ENCODE peak calls at places on chromosomes 5 and 9, in four cellular contexts. C is K562, A is HepG2, T is H1. W is an unnamed sample.

GRCh38 chr5:63194126-63194525 is 615.5 kb downstream of the LRRC70 start:
- DNase-seq in C (no peak), A (no peak), T (no peak), W (no peak)

GRCh38 chr5:81749562-81750307 is 1.2 kb downstream of the SSBP2 start:
- DNase-seq in C (peak; percentile 44), A (no peak), T (no peak), W (peak; percentile 60)

GRCh38 chr5:179237770-179238627 is 107.3 kb downstream of the ADAMTS2 start:
- DNase-seq in C (no peak), A (no peak), T (no peak), W (peak; percentile 6)

GRCh38 chr5:24854350-24854749 is 209.6 kb upstream of the CDH10 start:
- DNase-seq in C (no peak), A (no peak), T (no peak), W (no peak)

GRCh38 chr9:35790025-35790384 is 1.4 kb upstream of the NPR2 start:
- DNase-seq in C (no peak), A (no peak), T (no peak), W (no peak)

GRCh38 chr5:51811883-51812282 is 428.6 kb downstream of the ISL1 start:
- DNase-seq in C (no peak), A (no peak), T (no peak), W (no peak)

GRCh38 chr5:138542120-138542955 is 698 bp downstream of the ETF1 start:
- DNase-seq in C (no peak), A (no peak), T (peak; percentile 2), W (no peak)

GRCh38 chr5:159456722-159457462 is 126.6 kb upstream of the IL12B start:
- DNase-seq in C (no peak), A (no peak), T (no peak), W (no peak)

GRCh38 chr5:154445422-154446182 is at the start of gene SAP30L:
- DNase-seq in C (peak; percentile 95), A (peak; percentile 89), T (peak; percentile 68), W (peak; percentile 97)

GRCh38 chr9:87862536-87863268 is 20.0 kb upstream of the SPATA31E1 start:
- DNase-seq in C (no peak), A (no peak), T (no peak), W (no peak)

GRCh38 chr9:3865373-3865772 is 339.6 kb upstream of the RFX3 start:
- DNase-seq in C (no peak), A (no peak), T (no peak), W (no peak)

GRCh38 chr5:68192679-68193060 is 22.9 kb upstream of the PIK3R1 start:
- DNase-seq in C (no peak), A (no peak), T (no peak), W (no peak)

GRCh38 chr9:135329571-135330306 is 149.8 kb upstream of the PPP1R26 start:
- DNase-seq in C (no peak), A (no peak), T (peak; percentile 15), W (peak; percentile 59)

GRCh38 chr9:23308114-23308513 is 517.9 kb downstream of the ELAVL2 start:
- DNase-seq in C (no peak), A (no peak), T (no peak), W (no peak)

GRCh38 chr5:97125125-97125683 is 17.2 kb downstream of the LIX1 start:
- DNase-seq in C (no peak), A (no peak), T (no peak), W (no peak)

GRCh38 chr5:41636605-41637004 is 126.2 kb upstream of the PLCXD3 start:
- DNase-seq in C (peak; percentile 23), A (peak; percentile 54), T (no peak), W (peak; percentile 48)

GRCh38 chr5:10469253-10470030 is 27.8 kb downstream of the ROPN1L start:
- DNase-seq in C (no peak), A (no peak), T (no peak), W (no peak)

GRCh38 chr9:97755618-97756267 is 58.6 kb upstream of the XPA start:
- DNase-seq in C (no peak), A (no peak), T (no peak), W (no peak)

GRCh38 chr5:32173394-32174010 is 617 bp downstream of the GOLPH3 start:
- DNase-seq in C (peak; percentile 71), A (peak; percentile 33), T (no peak), W (peak; percentile 58)

GRCh38 chr5:151721087-151721646 is 34.5 kb upstream of the SPARC start:
- DNase-seq in C (no peak), A (no peak), T (no peak), W (no peak)

GRCh38 chr5:68533571-68534051 is 318.1 kb downstream of the PIK3R1 start:
- DNase-seq in C (no peak), A (no peak), T (no peak), W (no peak)

GRCh38 chr5:124580925-124581821 is 165.3 kb downstream of the ZNF608 start:
- DNase-seq in C (no peak), A (peak; percentile 98), T (peak; percentile 90), W (peak; percentile 88)

GRCh38 chr5:1349246-1349645 is 4.3 kb upstream of the CLPTM1L start:
- DNase-seq in C (peak; percentile 36), A (no peak), T (no peak), W (no peak)

GRCh38 chr9:95724253-95724991 is 151.1 kb upstream of the ERCC6L2 start:
- DNase-seq in C (no peak), A (peak; percentile 93), T (no peak), W (no peak)

GRCh38 chr5:81751836-81752643 is 1.1 kb upstream of the SSBP2 start:
- DNase-seq in C (peak; percentile 58), A (no peak), T (no peak), W (no peak)

GRCh38 chr9:121393318-121393717 is 23.3 kb upstream of the STOM start:
- DNase-seq in C (peak; percentile 50), A (no peak), T (no peak), W (no peak)

GRCh38 chr9:129394920-129395279 is 216.8 kb upstream of the IER5L start:
- DNase-seq in C (no peak), A (no peak), T (no peak), W (no peak)

GRCh38 chr5:81687292-81687691 is 63.6 kb downstream of the SSBP2 start:
- DNase-seq in C (no peak), A (no peak), T (no peak), W (no peak)

GRCh38 chr5:77425998-77426659 is 66.0 kb downstream of the WDR41 start:
- DNase-seq in C (no peak), A (peak; percentile 51), T (no peak), W (no peak)

GRCh38 chr5:96335873-96336272 is 97.2 kb downstream of the PCSK1 start:
- DNase-seq in C (no peak), A (no peak), T (no peak), W (no peak)

GRCh38 chr5:43154424-43154823 is 33.7 kb downstream of the ZNF131 start:
- DNase-seq in C (no peak), A (no peak), T (no peak), W (no peak)

GRCh38 chr9:91151014-91151740 is 210.5 kb downstream of the AUH start:
- DNase-seq in C (no peak), A (no peak), T (no peak), W (no peak)

GRCh38 chr5:72223371-72223770 is 96.7 kb downstream of the MRPS27 start:
- DNase-seq in C (no peak), A (no peak), T (no peak), W (no peak)

GRCh38 chr5:78757269-78758053 is 108.9 kb upstream of the LHFPL2 start:
- DNase-seq in C (peak; percentile 24), A (peak; percentile 46), T (no peak), W (no peak)

GRCh38 chr5:132466453-132467291 is 23.9 kb downstream of the IRF1 start:
- DNase-seq in C (peak; percentile 76), A (peak; percentile 61), T (no peak), W (no peak)

GRCh38 chr9:137673871-137674270 is 55.1 kb downstream of the EHMT1 start:
- DNase-seq in C (no peak), A (no peak), T (no peak), W (no peak)

GRCh38 chr9:104608336-104608735 is 2.9 kb upstream of the OR13C2 start:
- DNase-seq in C (no peak), A (no peak), T (no peak), W (no peak)

GRCh38 chr9:70411141-70411929 is 3.1 kb downstream of the KLF9 start:
- DNase-seq in C (peak; percentile 45), A (peak; percentile 9), T (no peak), W (no peak)
- TF ChIP-seq JUN in C (no peak), A (no peak), T (no peak), W (no peak)

GRCh38 chr9:131473891-131474290 is 28.8 kb upstream of the POMT1 start:
- DNase-seq in C (no peak), A (no peak), T (no peak), W (no peak)
- TF ChIP-seq CREB1 in C (no peak), A (no peak), T (no peak), W (no peak)

DNA sequence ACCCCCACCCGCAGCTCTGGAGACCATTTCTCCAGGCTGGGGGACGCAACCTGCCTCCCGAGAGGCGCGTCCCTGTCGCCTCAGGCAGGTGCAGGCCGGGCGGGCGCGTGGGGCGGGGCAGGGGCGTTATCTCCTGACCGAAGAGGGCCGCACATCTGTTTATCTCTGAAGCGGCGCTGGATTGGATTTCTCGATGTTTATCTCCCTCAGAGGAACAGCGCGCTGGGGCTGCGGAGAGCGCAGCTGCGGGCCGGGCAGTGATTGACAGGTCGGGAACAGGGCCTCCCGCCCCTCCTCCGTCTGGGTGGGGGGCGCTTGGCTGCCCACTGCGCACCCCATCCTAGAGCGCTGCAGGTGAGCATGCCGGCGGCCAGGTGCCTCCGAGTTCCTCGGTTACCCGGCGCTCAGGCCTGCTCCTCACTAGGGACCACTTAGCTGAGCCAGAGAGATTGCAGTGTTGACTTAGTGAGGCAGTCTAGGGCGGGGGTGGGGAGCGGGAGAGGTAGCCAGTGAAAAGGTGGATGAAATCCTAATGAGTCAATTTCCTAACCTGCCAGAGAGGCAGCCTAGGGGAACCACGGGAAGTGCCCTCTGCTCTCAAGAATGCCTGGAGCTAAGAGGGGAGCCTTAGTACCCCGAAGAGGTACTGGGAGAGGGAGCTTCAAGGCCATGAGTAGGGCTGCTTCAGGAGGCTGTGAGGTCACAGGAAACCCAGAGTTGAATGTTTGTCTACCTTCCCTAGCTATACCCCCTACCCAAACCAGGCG is 39.6 kb upstream of the TIFAB start:
- DNase-seq in C (peak; percentile 26), A (peak; percentile 47), T (no peak), W (peak; percentile 60)
- TF ChIP-seq JUN in C (no peak), A (no peak), T (no peak), W (no peak)

DNA sequence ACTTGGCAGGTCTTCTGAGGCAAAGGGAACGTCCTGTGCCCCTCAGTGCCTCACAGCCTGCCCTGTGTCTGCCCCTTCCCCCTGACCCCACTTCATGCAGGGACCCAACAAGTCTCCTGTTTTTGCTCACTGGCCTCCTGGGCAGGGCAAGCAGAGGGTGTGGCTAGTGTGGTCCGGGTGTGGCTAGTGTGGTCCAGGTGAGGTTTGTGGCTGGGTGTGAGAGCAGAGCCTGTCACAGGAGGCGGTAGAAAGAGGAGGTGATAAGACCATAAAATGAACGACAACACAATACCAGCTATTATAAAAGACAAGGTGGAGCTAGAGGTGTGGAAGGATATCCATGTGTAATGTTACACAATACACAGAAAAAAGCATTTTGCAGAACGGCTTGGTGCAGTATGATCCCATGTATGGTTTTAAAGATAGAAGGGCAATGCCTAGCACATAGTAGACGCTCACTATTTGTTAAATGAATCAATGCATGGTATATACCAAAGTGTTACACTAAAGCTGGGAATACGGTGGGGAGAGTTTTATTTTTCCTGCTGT is 23.3 kb downstream of the SPRY4 start:
- DNase-seq in C (no peak), A (no peak), T (no peak), W (no peak)
- TF ChIP-seq CREB1 in C (no peak), A (no peak), T (no peak), W (no peak)

GRCh38 chr5:14270212-14270702 is 127.1 kb downstream of the TRIO start:
- DNase-seq in C (peak; percentile 67), A (peak; percentile 72), T (no peak), W (peak; percentile 38)
- TF ChIP-seq JUN in C (no peak), A (no peak), T (no peak), W (no peak)